ENCODE peak calls at places on chromosomes 2 and 18, in seven cellular contexts. W is activated naive CD4-positive, alpha-beta T cell treated with anti-CD3 and anti-CD28 coated beads, Interleukin-2, amount 50 U/mL, for 72 hours; S is K562; A is left lung; K is T-cell; H is left lobe of liver; O is IMR-90. Q is an unnamed sample.

GRCh38 chr2:11850082-11850481 is 103.7 kb downstream of the LPIN1 start:
- ATAC-seq in H (no peak), A (no peak), W (no peak), O (no peak), K (no peak), S (no peak), Q (no peak)

GRCh38 chr18:77056399-77057015 is 76.1 kb downstream of the MBP start:
- ATAC-seq in W (no peak), K (no peak), S (no peak), H (no peak), O (no peak), A (peak), Q (no peak)

GRCh38 chr18:58363767-58364540 is 264.9 kb downstream of the ALPK2 start:
- ATAC-seq in W (no peak), S (no peak), A (no peak), O (no peak), K (no peak), H (no peak), Q (no peak)

GRCh38 chr18:12640881-12641200 is 17.1 kb downstream of the SPIRE1 start:
- ATAC-seq in A (no peak), H (no peak), S (peak), O (no peak), K (no peak), W (no peak), Q (no peak)

GRCh38 chr18:74479486-74480148 is 16.5 kb upstream of the CNDP2 start:
- ATAC-seq in W (no peak), H (no peak), O (no peak), S (no peak), K (no peak), A (peak), Q (no peak)

GRCh38 chr2:207619764-207620203 is 5.4 kb downstream of the METTL21A start:
- ATAC-seq in A (peak), O (no peak), S (no peak), H (no peak), K (peak), W (no peak), Q (no peak)

GRCh38 chr2:233013027-233013461 is at the start of gene NGEF:
- ATAC-seq in A (no peak), W (no peak), H (peak), S (no peak), O (no peak), K (no peak), Q (no peak)

GRCh38 chr2:68730828-68731227 is 3.8 kb upstream of the ARHGAP25 start:
- ATAC-seq in A (no peak), H (no peak), W (no peak), K (no peak), O (peak), S (no peak), Q (peak)

GRCh38 chr2:241141214-241141770 is 8.0 kb downstream of the PASK start:
- ATAC-seq in O (no peak), A (no peak), S (no peak), K (no peak), H (no peak), W (no peak), Q (no peak)

GRCh38 chr2:215573495-215573894 is 137.6 kb upstream of the FN1 start:
- ATAC-seq in S (no peak), O (no peak), W (no peak), H (no peak), K (no peak), A (no peak), Q (no peak)

GRCh38 chr2:731711-732110 is 54.5 kb upstream of the TMEM18 start:
- ATAC-seq in H (no peak), W (no peak), O (no peak), K (no peak), A (no peak), S (no peak), Q (no peak)

GRCh38 chr2:99656938-99657337 is 167.1 kb upstream of the REV1 start:
- ATAC-seq in A (no peak), W (no peak), K (no peak), S (no peak), H (no peak), O (no peak), Q (no peak)

GRCh38 chr2:217065695-217066405 is 206.0 kb upstream of the TNP1 start:
- ATAC-seq in A (peak), H (peak), K (no peak), S (no peak), W (no peak), O (peak), Q (peak)

GRCh38 chr2:74835831-74836674 is 2.1 kb downstream of the HK2 start:
- ATAC-seq in W (no peak), O (no peak), H (peak), K (no peak), A (peak), S (peak), Q (no peak)

GRCh38 chr2:161956751-161957150 is 117.3 kb downstream of the DPP4 start:
- ATAC-seq in H (no peak), W (peak), S (no peak), A (peak), O (no peak), K (peak), Q (no peak)

GRCh38 chr2:237449193-237449797 is 35.3 kb upstream of the COL6A3 start:
- ATAC-seq in K (no peak), W (no peak), S (no peak), H (peak), O (peak), A (peak), Q (no peak)

GRCh38 chr2:156687715-156688114 is 251.5 kb downstream of the GPD2 start:
- ATAC-seq in S (no peak), H (no peak), A (peak), W (peak), K (no peak), O (no peak), Q (peak)

GRCh38 chr18:25239636-25240468 is 112.1 kb downstream of the ZNF521 start:
- ATAC-seq in O (peak), K (no peak), A (no peak), H (no peak), S (peak), W (no peak), Q (no peak)

GRCh38 chr18:3388323-3388722 is 61.6 kb upstream of the TGIF1 start:
- ATAC-seq in W (no peak), K (no peak), S (no peak), A (no peak), O (no peak), H (no peak), Q (no peak)

GRCh38 chr2:138964413-138964812 is 184.2 kb upstream of the NXPH2 start:
- ATAC-seq in W (no peak), K (no peak), S (no peak), O (no peak), A (no peak), H (no peak), Q (no peak)

GRCh38 chr2:203804070-203804469 is 63.5 kb upstream of the CTLA4 start:
- ATAC-seq in H (no peak), W (peak), O (peak), K (peak), S (no peak), A (peak), Q (no peak)

GRCh38 chr2:65565681-65566080 is 133.3 kb upstream of the SPRED2 start:
- ATAC-seq in O (no peak), A (no peak), H (no peak), W (no peak), S (no peak), K (no peak), Q (peak)

GRCh38 chr2:66435963-66436362 is 1.0 kb downstream of the MEIS1 start:
- ATAC-seq in W (no peak), K (no peak), H (no peak), A (no peak), O (no peak), S (no peak), Q (no peak)

GRCh38 chr18:77054606-77055428 is 77.8 kb downstream of the MBP start:
- ATAC-seq in W (peak), O (peak), A (peak), S (peak), K (peak), H (peak), Q (peak)

GRCh38 chr2:235541838-235542549 is 48.2 kb downstream of the AGAP1 start:
- ATAC-seq in O (no peak), W (no peak), K (no peak), A (no peak), H (peak), S (no peak), Q (no peak)

GRCh38 chr2:109232306-109232705 is 103.3 kb downstream of the SH3RF3 start:
- ATAC-seq in W (no peak), O (no peak), S (no peak), A (no peak), H (no peak), K (no peak), Q (no peak)

GRCh38 chr2:189336276-189336975 is 104.8 kb upstream of the WDR75 start:
- ATAC-seq in H (no peak), S (no peak), A (no peak), K (no peak), O (peak), W (no peak), Q (no peak)

GRCh38 chr2:198499539-198499938 is 695.1 kb downstream of the PLCL1 start:
- ATAC-seq in W (no peak), K (no peak), S (no peak), A (peak), H (no peak), O (no peak), Q (no peak)

GRCh38 chr18:50138181-50139064 is 56.5 kb downstream of the MYO5B start:
- ATAC-seq in A (peak), S (no peak), O (no peak), K (no peak), W (no peak), H (no peak), Q (no peak)

GRCh38 chr18:75247041-75247551 is 36.5 kb downstream of the TSHZ1 start:
- ATAC-seq in A (peak), H (peak), W (peak), K (peak), O (peak), S (no peak), Q (no peak)

GRCh38 chr18:23422751-23423418 is 30.2 kb upstream of the RIOK3 start:
- ATAC-seq in A (peak), O (no peak), S (peak), K (no peak), W (peak), H (no peak), Q (peak)

GRCh38 chr2:65404988-65405697 is 27.3 kb downstream of the SPRED2 start:
- ATAC-seq in H (no peak), S (no peak), O (no peak), W (no peak), K (no peak), A (no peak), Q (no peak)

GRCh38 chr2:149042881-149043280 is 4.4 kb downstream of the LYPD6B start:
- ATAC-seq in S (no peak), K (no peak), H (no peak), A (no peak), W (no peak), O (no peak), Q (no peak)

GRCh38 chr2:49154140-49154539 is at the start of gene FSHR:
- ATAC-seq in O (no peak), K (no peak), S (no peak), A (no peak), H (no peak), W (no peak), Q (no peak)

Q was measured in esophagus mucosa.